ENCODE peak calls at places on chromosomes 16 and 17, in ten cellular contexts. J is esophagus squamous epithelium, D is prostate gland, R is uterus, T is gastrocnemius medialis, C is A549, G is HCT116, S is body of pancreas, K is ovary, E is heart left ventricle. H is an unnamed sample.

GRCh38 chr16:86566601-86566965 is at the start of gene FOXC2:
- DNase-seq in J (no peak), D (peak; percentile 44), R (peak; percentile 69), T (no peak), C (peak; percentile 49), G (no peak), S (peak; percentile 66), K (peak; percentile 78), E (peak; percentile 90), H (peak; percentile 44)

GRCh38 chr16:26680671-26681070 is 386.1 kb upstream of the C16orf82 start:
- DNase-seq in J (no peak), D (no peak), R (no peak), T (no peak), C (no peak), G (no peak), S (no peak), K (no peak), E (no peak), H (no peak)

GRCh38 chr17:45775148-45775547 is 9.0 kb upstream of the CRHR1 start:
- DNase-seq in J (no peak), D (no peak), R (no peak), T (no peak), C (no peak), G (no peak), S (no peak), K (no peak), E (no peak), H (no peak)

GRCh38 chr16:1458336-1458976 is 14.1 kb upstream of the CCDC154 start:
- DNase-seq in J (no peak), D (no peak), R (no peak), T (no peak), C (no peak), G (no peak), S (no peak), K (no peak), E (no peak), H (peak; percentile 58)

GRCh38 chr16:65776639-65777183 is 589.8 kb upstream of the CDH5 start:
- DNase-seq in J (no peak), D (no peak), R (no peak), T (no peak), C (no peak), G (no peak), S (no peak), K (no peak), E (no peak), H (no peak)

GRCh38 chr16:78443780-78444422 is 344.4 kb downstream of the WWOX start:
- DNase-seq in J (no peak), D (no peak), R (no peak), T (no peak), C (no peak), G (no peak), S (no peak), K (peak; percentile 26), E (no peak), H (no peak)

GRCh38 chr16:84455031-84455430 is 49.4 kb downstream of the MEAK7 start:
- DNase-seq in J (no peak), D (no peak), R (no peak), T (no peak), C (no peak), G (no peak), S (no peak), K (no peak), E (no peak), H (no peak)

GRCh38 chr16:27377666-27378485 is 24.1 kb upstream of the IL21R start:
- DNase-seq in J (no peak), D (no peak), R (no peak), T (no peak), C (no peak), G (no peak), S (no peak), K (no peak), E (no peak), H (no peak)

GRCh38 chr16:87697792-87698191 is 68.0 kb downstream of the KLHDC4 start:
- DNase-seq in J (no peak), D (no peak), R (no peak), T (no peak), C (no peak), G (no peak), S (no peak), K (no peak), E (no peak), H (peak; percentile 63)

GRCh38 chr17:80123791-80124190 is 22.4 kb downstream of the GAA start:
- DNase-seq in J (no peak), D (no peak), R (no peak), T (no peak), C (no peak), G (no peak), S (peak; percentile 57), K (no peak), E (no peak), H (no peak)

GRCh38 chr17:45228985-45229517 is 7.4 kb downstream of the FMNL1 start:
- DNase-seq in J (no peak), D (no peak), R (peak; percentile 92), T (peak; percentile 76), C (peak; percentile 99), G (no peak), S (peak; percentile 50), K (peak; percentile 81), E (peak; percentile 94), H (peak; percentile 95)

GRCh38 chr16:67959520-67959919 is 8.9 kb downstream of the SLC12A4 start:
- DNase-seq in J (no peak), D (no peak), R (peak; percentile 66), T (no peak), C (no peak), G (no peak), S (no peak), K (peak; percentile 71), E (peak; percentile 84), H (peak; percentile 51)

GRCh38 chr17:47797797-47798196 is 23.8 kb downstream of the OSBPL7 start:
- DNase-seq in J (no peak), D (no peak), R (no peak), T (no peak), C (no peak), G (no peak), S (no peak), K (no peak), E (no peak), H (no peak)

GRCh38 chr17:64128787-64129514 is 993 bp downstream of the ERN1 start:
- DNase-seq in J (no peak), D (peak; percentile 46), R (no peak), T (no peak), C (peak; percentile 69), G (no peak), S (peak; percentile 50), K (no peak), E (no peak), H (peak; percentile 63)

GRCh38 chr17:20059728-20060188 is 50.6 kb downstream of the SPECC1 start:
- DNase-seq in J (no peak), D (no peak), R (no peak), T (no peak), C (peak; percentile 52), G (no peak), S (no peak), K (no peak), E (no peak), H (no peak)

DNA sequence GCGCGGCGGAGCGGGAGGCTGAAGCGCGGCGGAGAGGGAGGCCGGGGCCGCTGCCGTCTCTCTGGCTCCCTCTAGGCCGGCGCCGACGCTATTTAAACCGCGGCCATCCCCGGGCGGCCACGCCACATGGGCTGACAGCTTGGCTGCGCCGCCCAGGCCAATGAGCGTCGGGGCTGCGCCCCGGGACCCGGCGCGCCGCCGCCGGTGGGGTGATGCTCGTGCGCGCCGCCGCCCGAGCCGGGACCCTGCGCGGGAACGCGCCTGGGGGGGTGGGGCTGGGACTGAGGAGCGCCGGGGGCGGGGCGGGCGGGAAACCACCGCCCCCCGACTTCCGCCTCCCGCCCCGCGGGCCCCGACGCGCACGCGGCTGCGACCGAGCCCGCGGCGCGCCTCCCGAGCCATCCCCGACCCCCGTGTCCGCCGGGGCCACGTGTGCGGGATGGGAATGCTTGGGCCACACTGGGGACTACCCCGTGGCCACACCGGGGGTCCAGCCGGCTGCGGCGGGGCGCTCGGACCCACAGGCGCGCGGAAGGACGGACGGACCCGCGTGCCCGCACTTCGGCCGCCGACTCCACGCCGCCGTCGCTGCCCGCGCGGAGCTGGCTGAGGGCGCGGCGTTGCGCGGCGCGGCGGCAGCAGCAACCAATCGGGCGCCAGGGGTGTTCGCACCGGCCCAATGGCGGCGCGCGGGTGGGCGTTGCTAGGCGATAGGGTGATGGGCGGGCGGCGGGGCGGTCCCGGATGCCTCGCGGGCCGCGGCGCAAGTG is at the start of gene FASN:
- DNase-seq in J (peak; percentile 58), D (peak; percentile 94), R (peak; percentile 94), T (peak; percentile 86), C (peak; percentile 100), G (peak; percentile 91), S (peak; percentile 93), K (peak; percentile 95), E (peak; percentile 97), H (peak; percentile 99)
- TF ChIP-seq POLR2A in J (peak; percentile 99), D (peak; percentile 99), R (peak; percentile 91), T (peak; percentile 97), C (peak; percentile 99), G (peak; percentile 94), S (peak; percentile 93), K (peak; percentile 85), E (peak; percentile 98), H (peak; percentile 99)

DNA sequence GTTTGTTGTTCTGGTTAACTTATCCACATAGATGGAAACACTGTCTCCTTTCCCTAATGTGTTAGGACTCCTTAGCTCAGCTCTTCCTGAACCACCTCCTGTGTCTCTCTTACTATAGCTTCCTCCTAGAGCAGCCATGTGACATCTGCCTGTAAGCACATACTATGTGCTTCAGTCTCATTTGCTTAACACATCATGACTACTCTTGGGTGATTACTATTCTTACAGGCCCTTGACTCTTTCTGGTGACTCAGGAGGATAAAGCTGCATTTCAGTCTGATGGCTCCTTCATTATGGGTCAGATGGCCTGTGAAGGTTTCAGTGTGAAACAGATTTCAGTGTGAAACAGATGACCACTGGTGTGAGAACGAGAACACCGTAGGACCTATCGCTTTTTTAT is 320 bp upstream of the KRTAP4-2 start:
- DNase-seq in J (no peak), D (no peak), R (no peak), T (no peak), C (no peak), G (no peak), S (no peak), K (no peak), E (no peak), H (no peak)
- H3K27ac ChIP-seq in J (no peak overlapping the region), D (no peak overlapping the region), R (no peak overlapping the region), T (no peak overlapping the region), C (no peak overlapping the region), G (no peak overlapping the region), S (no peak overlapping the region), K (no peak overlapping the region), E (no peak overlapping the region), H (no peak overlapping the region)

GRCh38 chr16:75494184-75494583 is 1.1 kb downstream of the CHST6 start:
- DNase-seq in J (no peak), D (no peak), R (no peak), T (no peak), C (no peak), G (no peak), S (no peak), K (no peak), E (no peak), H (no peak)
- H3K4me3 ChIP-seq in J (peak overlapping the region; percentile 38), D (no peak overlapping the region), R (no peak overlapping the region), T (peak overlapping the region; percentile 43), C (no peak overlapping the region), G (peak overlapping the region; percentile 70), S (no peak overlapping the region), K (no peak overlapping the region), E (peak overlapping the region; percentile 48), H (no peak overlapping the region)

DNA sequence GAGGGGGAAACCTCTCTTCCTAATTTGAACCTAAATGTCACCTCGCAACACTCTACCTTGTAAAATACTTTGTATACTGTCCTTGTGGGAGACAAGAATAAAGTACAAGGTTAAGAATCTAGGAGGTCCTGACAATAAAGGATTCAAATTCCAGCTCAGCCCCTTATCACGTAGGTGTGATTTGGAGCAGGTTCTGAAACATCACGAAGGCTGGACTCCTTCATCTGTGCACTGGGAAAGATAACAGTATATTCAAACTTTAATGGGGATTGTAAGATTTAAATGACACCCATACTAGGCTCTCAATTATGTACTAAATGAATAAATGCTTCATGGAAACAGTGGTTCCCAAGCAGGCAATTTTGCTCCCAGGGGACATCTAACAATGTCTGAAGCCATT is 2.1 kb downstream of the TXNDC11 start:
- DNase-seq in J (no peak), D (no peak), R (no peak), T (no peak), C (no peak), G (no peak), S (no peak), K (no peak), E (no peak), H (no peak)
- TF ChIP-seq POLR2A in J (no peak), D (no peak), R (no peak), T (no peak), C (no peak), G (no peak), S (no peak), K (no peak), E (no peak), H (no peak)